ENCODE peak calls at places on chromosome 10, in seven cellular contexts. One of them, this sample, is unnamed.

GRCh38 chr10:60032723-60033122 is 126.4 kb upstream of the CCDC6 start:
- DNase-seq in GM23248: peak
- DNase-seq in stomach: peak
- DNase-seq in fibroblast of lung: peak
- DNase-seq in upper lobe of left lung: peak
- DNase-seq in ovary: no peak
- DNase-seq in left ventricle myocardium inferior: no peak
- DNase-seq in this sample: no peak

GRCh38 chr10:85642421-85643170 is 724.0 kb downstream of the GRID1 start:
- DNase-seq in upper lobe of left lung: no peak
- DNase-seq in GM23248: peak
- DNase-seq in ovary: no peak
- DNase-seq in fibroblast of lung: no peak
- DNase-seq in stomach: no peak
- DNase-seq in left ventricle myocardium inferior: no peak
- DNase-seq in this sample: no peak

GRCh38 chr10:71396084-71396713 is 521 bp upstream of the CDH23 start:
- DNase-seq in GM23248: peak
- DNase-seq in left ventricle myocardium inferior: peak
- DNase-seq in stomach: peak
- DNase-seq in upper lobe of left lung: peak
- DNase-seq in fibroblast of lung: peak
- DNase-seq in ovary: peak
- DNase-seq in this sample: no peak

GRCh38 chr10:132420469-132421376 is 23.7 kb downstream of the PWWP2B start:
- DNase-seq in GM23248: peak
- DNase-seq in stomach: peak
- DNase-seq in ovary: no peak
- DNase-seq in left ventricle myocardium inferior: no peak
- DNase-seq in fibroblast of lung: peak
- DNase-seq in upper lobe of left lung: peak
- DNase-seq in this sample: no peak

GRCh38 chr10:5168897-5169296 is 16.1 kb downstream of the AKR1C8 start:
- DNase-seq in GM23248: no peak
- DNase-seq in left ventricle myocardium inferior: no peak
- DNase-seq in stomach: no peak
- DNase-seq in ovary: no peak
- DNase-seq in upper lobe of left lung: no peak
- DNase-seq in fibroblast of lung: no peak
- DNase-seq in this sample: no peak

GRCh38 chr10:63611078-63611477 is 89.9 kb downstream of the REEP3 start:
- DNase-seq in fibroblast of lung: peak
- DNase-seq in ovary: no peak
- DNase-seq in stomach: no peak
- DNase-seq in GM23248: peak
- DNase-seq in upper lobe of left lung: no peak
- DNase-seq in left ventricle myocardium inferior: no peak
- DNase-seq in this sample: no peak

GRCh38 chr10:59894114-59894513 is 12.2 kb downstream of the CCDC6 start:
- DNase-seq in left ventricle myocardium inferior: no peak
- DNase-seq in fibroblast of lung: peak
- DNase-seq in stomach: peak
- DNase-seq in GM23248: peak
- DNase-seq in upper lobe of left lung: peak
- DNase-seq in ovary: peak
- DNase-seq in this sample: peak

GRCh38 chr10:96614515-96614914 is 27.7 kb upstream of the TM9SF3 start:
- DNase-seq in stomach: no peak
- DNase-seq in fibroblast of lung: peak
- DNase-seq in GM23248: peak
- DNase-seq in upper lobe of left lung: no peak
- DNase-seq in left ventricle myocardium inferior: no peak
- DNase-seq in ovary: no peak
- DNase-seq in this sample: no peak

GRCh38 chr10:80202934-80203834 is 2.2 kb downstream of the ANXA11 start:
- DNase-seq in ovary: peak
- DNase-seq in stomach: peak
- DNase-seq in GM23248: peak
- DNase-seq in left ventricle myocardium inferior: peak
- DNase-seq in fibroblast of lung: peak
- DNase-seq in upper lobe of left lung: peak
- DNase-seq in this sample: no peak

GRCh38 chr10:78656397-78656796 is 412.4 kb upstream of the ZMIZ1 start:
- DNase-seq in ovary: no peak
- DNase-seq in upper lobe of left lung: no peak
- DNase-seq in fibroblast of lung: no peak
- DNase-seq in left ventricle myocardium inferior: no peak
- DNase-seq in stomach: no peak
- DNase-seq in GM23248: no peak
- DNase-seq in this sample: no peak

GRCh38 chr10:118259288-118259906 is 82.7 kb downstream of the FAM204A start:
- DNase-seq in left ventricle myocardium inferior: no peak
- DNase-seq in ovary: peak
- DNase-seq in GM23248: peak
- DNase-seq in upper lobe of left lung: peak
- DNase-seq in fibroblast of lung: peak
- DNase-seq in stomach: peak
- DNase-seq in this sample: no peak

GRCh38 chr10:57964371-57964770 is 303.3 kb downstream of the IPMK start:
- DNase-seq in GM23248: peak
- DNase-seq in fibroblast of lung: no peak
- DNase-seq in left ventricle myocardium inferior: peak
- DNase-seq in upper lobe of left lung: no peak
- DNase-seq in ovary: no peak
- DNase-seq in stomach: no peak
- DNase-seq in this sample: peak

GRCh38 chr10:77635402-77636227 is 2.0 kb downstream of the KCNMA1 start:
- DNase-seq in ovary: no peak
- DNase-seq in upper lobe of left lung: no peak
- DNase-seq in left ventricle myocardium inferior: no peak
- DNase-seq in stomach: no peak
- DNase-seq in fibroblast of lung: no peak
- DNase-seq in GM23248: no peak
- DNase-seq in this sample: peak

GRCh38 chr10:33087922-33088321 is 129.9 kb upstream of the ITGB1 start:
- DNase-seq in stomach: no peak
- DNase-seq in GM23248: no peak
- DNase-seq in left ventricle myocardium inferior: no peak
- DNase-seq in upper lobe of left lung: no peak
- DNase-seq in fibroblast of lung: no peak
- DNase-seq in ovary: no peak
- DNase-seq in this sample: no peak

GRCh38 chr10:57692255-57692980 is 575.3 kb downstream of the IPMK start:
- DNase-seq in ovary: no peak
- DNase-seq in stomach: no peak
- DNase-seq in fibroblast of lung: peak
- DNase-seq in left ventricle myocardium inferior: no peak
- DNase-seq in GM23248: peak
- DNase-seq in upper lobe of left lung: no peak
- DNase-seq in this sample: no peak

GRCh38 chr10:239109-239508 is 103.9 kb downstream of the ZMYND11 start:
- DNase-seq in stomach: no peak
- DNase-seq in fibroblast of lung: peak
- DNase-seq in ovary: no peak
- DNase-seq in upper lobe of left lung: no peak
- DNase-seq in GM23248: peak
- DNase-seq in left ventricle myocardium inferior: no peak
- DNase-seq in this sample: no peak

GRCh38 chr10:4678951-4679671 is 146.9 kb upstream of the AKR1E2 start:
- DNase-seq in left ventricle myocardium inferior: no peak
- DNase-seq in fibroblast of lung: no peak
- DNase-seq in stomach: no peak
- DNase-seq in ovary: no peak
- DNase-seq in GM23248: no peak
- DNase-seq in upper lobe of left lung: no peak
- DNase-seq in this sample: no peak

GRCh38 chr10:104337527-104337984 is 709 bp downstream of the ITPRIP start:
- DNase-seq in fibroblast of lung: no peak
- DNase-seq in GM23248: peak
- DNase-seq in upper lobe of left lung: peak
- DNase-seq in stomach: no peak
- DNase-seq in ovary: peak
- DNase-seq in left ventricle myocardium inferior: no peak
- DNase-seq in this sample: no peak

GRCh38 chr10:72087969-72088878 is at the start of gene SPOCK2:
- DNase-seq in upper lobe of left lung: peak
- DNase-seq in GM23248: peak
- DNase-seq in fibroblast of lung: peak
- DNase-seq in left ventricle myocardium inferior: no peak
- DNase-seq in ovary: no peak
- DNase-seq in stomach: no peak
- DNase-seq in this sample: peak

GRCh38 chr10:9056521-9056920 is 1002.0 kb downstream of the GATA3 start:
- DNase-seq in stomach: no peak
- DNase-seq in fibroblast of lung: no peak
- DNase-seq in ovary: no peak
- DNase-seq in left ventricle myocardium inferior: no peak
- DNase-seq in GM23248: no peak
- DNase-seq in upper lobe of left lung: no peak
- DNase-seq in this sample: no peak

DNA sequence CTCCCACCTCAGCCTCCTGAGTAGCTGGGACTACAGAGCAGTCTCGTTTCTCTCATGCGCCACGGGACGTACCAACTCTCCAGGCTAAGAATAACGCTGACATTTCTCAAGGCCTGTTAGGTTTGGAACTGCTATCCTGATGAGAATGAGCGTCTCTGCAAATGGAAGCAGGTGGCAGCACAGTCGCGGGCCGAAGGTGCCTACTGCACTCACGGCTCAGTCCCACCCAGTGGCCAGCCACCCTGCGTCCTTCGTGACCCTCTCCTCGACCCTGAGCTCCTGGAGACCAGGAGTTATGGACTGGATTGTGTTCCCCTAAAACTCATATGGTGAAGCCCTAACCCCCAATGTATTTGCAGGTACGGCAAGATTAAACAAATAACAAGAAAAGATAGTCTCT is 274.1 kb downstream of the PRPF18 start:
- DNase-seq in fibroblast of lung: no peak
- DNase-seq in upper lobe of left lung: no peak
- DNase-seq in stomach: no peak
- DNase-seq in left ventricle myocardium inferior: no peak
- DNase-seq in GM23248: no peak
- DNase-seq in ovary: no peak
- DNase-seq in this sample: no peak
- H3K27ac ChIP-seq in fibroblast of lung: no peak
- H3K27ac ChIP-seq in upper lobe of left lung: no peak
- H3K27ac ChIP-seq in stomach: no peak
- H3K27ac ChIP-seq in left ventricle myocardium inferior: peak
- H3K27ac ChIP-seq in GM23248: no peak
- H3K27ac ChIP-seq in ovary: no peak
- H3K27ac ChIP-seq in this sample: no peak

GRCh38 chr10:62021116-62021515 is 119.6 kb downstream of the ARID5B start:
- DNase-seq in fibroblast of lung: no peak
- DNase-seq in GM23248: no peak
- DNase-seq in upper lobe of left lung: no peak
- DNase-seq in stomach: no peak
- DNase-seq in ovary: no peak
- DNase-seq in left ventricle myocardium inferior: no peak
- DNase-seq in this sample: no peak

GRCh38 chr10:62019013-62019684 is 117.7 kb downstream of the ARID5B start:
- DNase-seq in upper lobe of left lung: no peak
- DNase-seq in left ventricle myocardium inferior: no peak
- DNase-seq in GM23248: peak
- DNase-seq in ovary: no peak
- DNase-seq in stomach: no peak
- DNase-seq in fibroblast of lung: no peak
- DNase-seq in this sample: no peak

GRCh38 chr10:62020362-62020730 is 118.8 kb downstream of the ARID5B start:
- DNase-seq in stomach: no peak
- DNase-seq in left ventricle myocardium inferior: no peak
- DNase-seq in fibroblast of lung: no peak
- DNase-seq in ovary: no peak
- DNase-seq in upper lobe of left lung: no peak
- DNase-seq in GM23248: no peak
- DNase-seq in this sample: no peak

GRCh38 chr10:62018141-62018911 is 116.8 kb downstream of the ARID5B start:
- DNase-seq in left ventricle myocardium inferior: no peak
- DNase-seq in ovary: no peak
- DNase-seq in GM23248: no peak
- DNase-seq in upper lobe of left lung: no peak
- DNase-seq in stomach: peak
- DNase-seq in fibroblast of lung: no peak
- DNase-seq in this sample: no peak

GRCh38 chr10:62019685-62020361 is 118.3 kb downstream of the ARID5B start:
- DNase-seq in stomach: no peak
- DNase-seq in GM23248: peak
- DNase-seq in upper lobe of left lung: no peak
- DNase-seq in left ventricle myocardium inferior: no peak
- DNase-seq in fibroblast of lung: no peak
- DNase-seq in ovary: no peak
- DNase-seq in this sample: no peak
- H3K27ac ChIP-seq in stomach: peak
- H3K27ac ChIP-seq in GM23248: peak
- H3K27ac ChIP-seq in upper lobe of left lung: no peak
- H3K27ac ChIP-seq in left ventricle myocardium inferior: peak
- H3K27ac ChIP-seq in fibroblast of lung: no peak
- H3K27ac ChIP-seq in ovary: no peak
- H3K27ac ChIP-seq in this sample: no peak

DNA sequence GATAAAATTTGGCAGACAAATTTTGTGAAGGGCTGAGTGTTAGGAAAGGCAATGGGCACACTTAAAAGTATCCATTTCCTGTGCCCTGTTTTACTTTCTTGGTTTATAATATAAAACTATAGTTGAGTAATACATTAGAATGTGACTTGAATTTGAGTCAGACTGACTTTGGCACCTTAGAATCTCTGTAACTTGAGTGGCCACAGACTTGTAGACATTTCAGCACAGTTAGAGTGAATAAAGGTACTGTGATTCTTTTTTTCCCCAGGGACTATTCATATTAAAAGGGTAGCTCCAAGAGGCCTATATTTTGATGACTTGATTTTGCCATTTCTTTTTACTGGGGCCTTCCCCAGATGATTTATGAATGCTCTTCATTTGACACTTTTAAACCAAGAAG is 22.4 kb downstream of the GBF1 start:
- DNase-seq in left ventricle myocardium inferior: no peak
- DNase-seq in upper lobe of left lung: no peak
- DNase-seq in GM23248: peak
- DNase-seq in ovary: no peak
- DNase-seq in stomach: no peak
- DNase-seq in fibroblast of lung: peak
- DNase-seq in this sample: no peak
- H3K27ac ChIP-seq in left ventricle myocardium inferior: peak
- H3K27ac ChIP-seq in upper lobe of left lung: peak
- H3K27ac ChIP-seq in GM23248: peak
- H3K27ac ChIP-seq in ovary: no peak
- H3K27ac ChIP-seq in stomach: peak
- H3K27ac ChIP-seq in fibroblast of lung: no peak
- H3K27ac ChIP-seq in this sample: no peak

GRCh38 chr10:6201511-6201975 is 1.2 kb upstream of the PFKFB3 start:
- DNase-seq in left ventricle myocardium inferior: peak
- DNase-seq in upper lobe of left lung: peak
- DNase-seq in fibroblast of lung: peak
- DNase-seq in stomach: peak
- DNase-seq in GM23248: peak
- DNase-seq in ovary: peak
- DNase-seq in this sample: peak
- H3K27ac ChIP-seq in left ventricle myocardium inferior: peak
- H3K27ac ChIP-seq in upper lobe of left lung: peak
- H3K27ac ChIP-seq in fibroblast of lung: no peak
- H3K27ac ChIP-seq in stomach: peak
- H3K27ac ChIP-seq in GM23248: no peak
- H3K27ac ChIP-seq in ovary: peak
- H3K27ac ChIP-seq in this sample: peak

This sample was measured in caudate nucleus.